ENCODE peak calls at places on chromosomes 12 and 14, in four cellular contexts. One of them, this sample, is unnamed.

GRCh38 chr12:11827096-11827841 is 177.8 kb downstream of the ETV6 start:
- DNase-seq in transverse colon: no peak
- DNase-seq in endothelial cell of umbilical vein: no peak
- DNase-seq in mammary epithelial cell: no peak
- DNase-seq in this sample: no peak

GRCh38 chr12:22467190-22467589 is 77.2 kb downstream of the C2CD5 start:
- DNase-seq in transverse colon: no peak
- DNase-seq in endothelial cell of umbilical vein: no peak
- DNase-seq in mammary epithelial cell: no peak
- DNase-seq in this sample: no peak

GRCh38 chr14:21734457-21735074 is 60.9 kb upstream of the OR4E1 start:
- DNase-seq in transverse colon: no peak
- DNase-seq in endothelial cell of umbilical vein: peak; percentile 56
- DNase-seq in mammary epithelial cell: peak; percentile 34
- DNase-seq in this sample: no peak

GRCh38 chr12:76113800-76114757 is 29.6 kb upstream of the NAP1L1 start:
- DNase-seq in transverse colon: no peak
- DNase-seq in endothelial cell of umbilical vein: no peak
- DNase-seq in mammary epithelial cell: no peak
- DNase-seq in this sample: no peak

GRCh38 chr12:125191361-125192087 is 126.3 kb downstream of the AACS start:
- DNase-seq in transverse colon: no peak
- DNase-seq in endothelial cell of umbilical vein: no peak
- DNase-seq in mammary epithelial cell: no peak
- DNase-seq in this sample: no peak

GRCh38 chr12:6700646-6701051 is at the start of gene PIANP:
- DNase-seq in transverse colon: peak; percentile 48
- DNase-seq in endothelial cell of umbilical vein: no peak
- DNase-seq in mammary epithelial cell: no peak
- DNase-seq in this sample: peak; percentile 77

GRCh38 chr12:78880078-78880477 is 15.5 kb downstream of the SYT1 start:
- DNase-seq in transverse colon: no peak
- DNase-seq in endothelial cell of umbilical vein: peak; percentile 28
- DNase-seq in mammary epithelial cell: no peak
- DNase-seq in this sample: no peak

GRCh38 chr14:68576031-68576430 is 216.8 kb downstream of the ZFP36L1 start:
- DNase-seq in transverse colon: no peak
- DNase-seq in endothelial cell of umbilical vein: peak; percentile 59
- DNase-seq in mammary epithelial cell: no peak
- DNase-seq in this sample: no peak

GRCh38 chr12:1681493-1681807 is 9.4 kb upstream of the ADIPOR2 start:
- DNase-seq in transverse colon: no peak
- DNase-seq in endothelial cell of umbilical vein: no peak
- DNase-seq in mammary epithelial cell: no peak
- DNase-seq in this sample: no peak

GRCh38 chr12:66279127-66279712 is 23.1 kb upstream of the HELB start:
- DNase-seq in transverse colon: no peak
- DNase-seq in endothelial cell of umbilical vein: peak; percentile 48
- DNase-seq in mammary epithelial cell: no peak
- DNase-seq in this sample: peak; percentile 30

GRCh38 chr12:31574803-31575573 is 15.9 kb downstream of the DENND5B start:
- DNase-seq in transverse colon: no peak
- DNase-seq in endothelial cell of umbilical vein: peak; percentile 90
- DNase-seq in mammary epithelial cell: no peak
- DNase-seq in this sample: no peak

GRCh38 chr14:58414845-58415244 is 12.5 kb downstream of the TIMM9 start:
- DNase-seq in transverse colon: no peak
- DNase-seq in endothelial cell of umbilical vein: no peak
- DNase-seq in mammary epithelial cell: no peak
- DNase-seq in this sample: no peak

GRCh38 chr12:110345176-110345651 is 58.3 kb downstream of the ANAPC7 start:
- DNase-seq in transverse colon: peak; percentile 46
- DNase-seq in endothelial cell of umbilical vein: no peak
- DNase-seq in mammary epithelial cell: peak; percentile 99
- DNase-seq in this sample: peak; percentile 22

GRCh38 chr14:104101651-104102281 is 16.3 kb downstream of the ASPG start:
- DNase-seq in transverse colon: peak; percentile 13
- DNase-seq in endothelial cell of umbilical vein: no peak
- DNase-seq in mammary epithelial cell: no peak
- DNase-seq in this sample: no peak

GRCh38 chr12:2613674-2614073 is 181.1 kb upstream of the FKBP4 start:
- DNase-seq in transverse colon: no peak
- DNase-seq in endothelial cell of umbilical vein: peak; percentile 3
- DNase-seq in mammary epithelial cell: peak; percentile 94
- DNase-seq in this sample: no peak

GRCh38 chr12:124005736-124006581 is 32.9 kb downstream of the ZNF664 start:
- DNase-seq in transverse colon: no peak
- DNase-seq in endothelial cell of umbilical vein: no peak
- DNase-seq in mammary epithelial cell: no peak
- DNase-seq in this sample: no peak

GRCh38 chr12:76193961-76194360 is 109.5 kb upstream of the NAP1L1 start:
- DNase-seq in transverse colon: no peak
- DNase-seq in endothelial cell of umbilical vein: no peak
- DNase-seq in mammary epithelial cell: no peak
- DNase-seq in this sample: peak; percentile 24

GRCh38 chr12:105369014-105369413 is 38.5 kb downstream of the C12orf75 start:
- DNase-seq in transverse colon: no peak
- DNase-seq in endothelial cell of umbilical vein: no peak
- DNase-seq in mammary epithelial cell: peak; percentile 45
- DNase-seq in this sample: no peak

GRCh38 chr14:23984891-23985607 is 3.7 kb upstream of the DHRS4L2 start:
- DNase-seq in transverse colon: no peak
- DNase-seq in endothelial cell of umbilical vein: no peak
- DNase-seq in mammary epithelial cell: peak; percentile 70
- DNase-seq in this sample: peak; percentile 37

GRCh38 chr14:89965839-89966238 is 10.1 kb downstream of the TDP1 start:
- DNase-seq in transverse colon: no peak
- DNase-seq in endothelial cell of umbilical vein: no peak
- DNase-seq in mammary epithelial cell: no peak
- DNase-seq in this sample: no peak

GRCh38 chr12:125081427-125081826 is 16.2 kb downstream of the AACS start:
- DNase-seq in transverse colon: no peak
- DNase-seq in endothelial cell of umbilical vein: no peak
- DNase-seq in mammary epithelial cell: no peak
- DNase-seq in this sample: no peak

GRCh38 chr12:29113101-29113500 is 36.0 kb upstream of the FAR2 start:
- DNase-seq in transverse colon: no peak
- DNase-seq in endothelial cell of umbilical vein: no peak
- DNase-seq in mammary epithelial cell: peak; percentile 89
- DNase-seq in this sample: no peak

GRCh38 chr12:46490635-46491034 is 118.1 kb upstream of the SLC38A2 start:
- DNase-seq in transverse colon: no peak
- DNase-seq in endothelial cell of umbilical vein: peak; percentile 20
- DNase-seq in mammary epithelial cell: no peak
- DNase-seq in this sample: no peak

GRCh38 chr12:105679982-105680381 is 349.5 kb downstream of the C12orf75 start:
- DNase-seq in transverse colon: no peak
- DNase-seq in endothelial cell of umbilical vein: no peak
- DNase-seq in mammary epithelial cell: no peak
- DNase-seq in this sample: no peak

GRCh38 chr14:89249296-89249565 is 167.8 kb downstream of the FOXN3 start:
- DNase-seq in transverse colon: no peak
- DNase-seq in endothelial cell of umbilical vein: no peak
- DNase-seq in mammary epithelial cell: peak; percentile 81
- DNase-seq in this sample: no peak

GRCh38 chr12:28937196-28937595 is 211.9 kb upstream of the FAR2 start:
- DNase-seq in transverse colon: no peak
- DNase-seq in endothelial cell of umbilical vein: peak; percentile 35
- DNase-seq in mammary epithelial cell: peak; percentile 66
- DNase-seq in this sample: no peak

GRCh38 chr12:109727746-109728726 is 14.4 kb downstream of the FAM222A start:
- DNase-seq in transverse colon: no peak
- DNase-seq in endothelial cell of umbilical vein: no peak
- DNase-seq in mammary epithelial cell: no peak
- DNase-seq in this sample: peak; percentile 23

GRCh38 chr12:72074956-72075355 is 136.3 kb downstream of the TPH2 start:
- DNase-seq in transverse colon: no peak
- DNase-seq in endothelial cell of umbilical vein: no peak
- DNase-seq in mammary epithelial cell: no peak
- DNase-seq in this sample: no peak

GRCh38 chr12:109875572-109876131 is 4.7 kb downstream of the GLTP start:
- DNase-seq in transverse colon: peak; percentile 82
- DNase-seq in endothelial cell of umbilical vein: no peak
- DNase-seq in mammary epithelial cell: peak; percentile 56
- DNase-seq in this sample: peak; percentile 65

GRCh38 chr12:2070440-2071045 is 17.8 kb downstream of the CACNA1C start:
- DNase-seq in transverse colon: no peak
- DNase-seq in endothelial cell of umbilical vein: no peak
- DNase-seq in mammary epithelial cell: no peak
- DNase-seq in this sample: no peak

GRCh38 chr12:46154221-46154975 is 114.4 kb downstream of the SLC38A1 start:
- DNase-seq in transverse colon: no peak
- DNase-seq in endothelial cell of umbilical vein: peak; percentile 71
- DNase-seq in mammary epithelial cell: peak; percentile 65
- DNase-seq in this sample: no peak

GRCh38 chr12:1797011-1797901 is 23.1 kb upstream of the LRTM2 start:
- DNase-seq in transverse colon: peak; percentile 78
- DNase-seq in endothelial cell of umbilical vein: no peak
- DNase-seq in mammary epithelial cell: no peak
- DNase-seq in this sample: no peak

GRCh38 chr12:3207858-3208257 is 130.7 kb downstream of the TSPAN9 start:
- DNase-seq in transverse colon: no peak
- DNase-seq in endothelial cell of umbilical vein: no peak
- DNase-seq in mammary epithelial cell: no peak
- DNase-seq in this sample: no peak

GRCh38 chr14:65187421-65188049 is 85.2 kb upstream of the MAX start:
- DNase-seq in transverse colon: no peak
- DNase-seq in endothelial cell of umbilical vein: no peak
- DNase-seq in mammary epithelial cell: no peak
- DNase-seq in this sample: no peak

GRCh38 chr14:74505831-74506230 is 12.3 kb downstream of the ISCA2 start:
- DNase-seq in transverse colon: no peak
- DNase-seq in endothelial cell of umbilical vein: no peak
- DNase-seq in mammary epithelial cell: no peak
- DNase-seq in this sample: no peak

GRCh38 chr14:89276424-89276975 is 140.5 kb downstream of the FOXN3 start:
- DNase-seq in transverse colon: peak; percentile 33
- DNase-seq in endothelial cell of umbilical vein: no peak
- DNase-seq in mammary epithelial cell: peak; percentile 42
- DNase-seq in this sample: no peak

GRCh38 chr12:107509421-107509820 is 176.2 kb upstream of the PWP1 start:
- DNase-seq in transverse colon: no peak
- DNase-seq in endothelial cell of umbilical vein: no peak
- DNase-seq in mammary epithelial cell: no peak
- DNase-seq in this sample: no peak

GRCh38 chr12:130514149-130514551 is 176.5 kb downstream of the PIWIL1 start:
- DNase-seq in transverse colon: no peak
- DNase-seq in endothelial cell of umbilical vein: no peak
- DNase-seq in mammary epithelial cell: no peak
- DNase-seq in this sample: no peak

GRCh38 chr12:122148657-122149056 is 25.4 kb downstream of the IL31 start:
- DNase-seq in transverse colon: no peak
- DNase-seq in endothelial cell of umbilical vein: no peak
- DNase-seq in mammary epithelial cell: no peak
- DNase-seq in this sample: no peak

GRCh38 chr14:94770815-94771190 is 890 bp upstream of the GSC start:
- DNase-seq in transverse colon: no peak
- DNase-seq in endothelial cell of umbilical vein: no peak
- DNase-seq in mammary epithelial cell: no peak
- DNase-seq in this sample: no peak
- H3K4me3 ChIP-seq in transverse colon: no peak overlapping the region
- H3K4me3 ChIP-seq in endothelial cell of umbilical vein: no peak overlapping the region
- H3K4me3 ChIP-seq in mammary epithelial cell: no peak overlapping the region
- H3K4me3 ChIP-seq in this sample: no peak overlapping the region

DNA sequence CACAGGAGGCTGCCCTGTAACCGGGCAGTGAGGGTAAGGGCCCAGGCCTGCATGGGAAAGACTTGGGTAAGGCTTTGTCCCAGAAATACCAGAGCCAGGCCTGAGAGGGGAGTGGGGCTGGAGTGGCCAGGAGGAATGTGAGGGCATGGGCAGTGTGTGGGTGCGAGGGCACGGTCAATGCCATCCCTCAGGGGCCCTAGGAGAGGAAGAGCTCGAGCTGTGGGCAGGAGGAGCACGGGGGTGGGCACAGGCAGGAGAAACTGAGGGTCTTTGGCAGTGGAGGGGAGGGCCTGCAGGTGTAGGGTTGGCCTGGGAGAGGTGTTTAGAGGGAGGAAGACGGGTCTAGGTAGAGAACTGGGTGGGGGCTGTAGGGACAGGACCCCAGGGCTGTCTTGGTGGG is 381.6 kb downstream of the TMEM121 start:
- DNase-seq in transverse colon: no peak
- DNase-seq in endothelial cell of umbilical vein: no peak
- DNase-seq in mammary epithelial cell: no peak
- DNase-seq in this sample: no peak
- H3K9me3 ChIP-seq in transverse colon: no peaks in the 10 kb centered on the region
- H3K9me3 ChIP-seq in endothelial cell of umbilical vein: no peaks in the 10 kb centered on the region
- H3K9me3 ChIP-seq in mammary epithelial cell: peaks cover 20% of the 10 kb centered on the region
- H3K9me3 ChIP-seq in this sample: no peaks in the 10 kb centered on the region

DNA sequence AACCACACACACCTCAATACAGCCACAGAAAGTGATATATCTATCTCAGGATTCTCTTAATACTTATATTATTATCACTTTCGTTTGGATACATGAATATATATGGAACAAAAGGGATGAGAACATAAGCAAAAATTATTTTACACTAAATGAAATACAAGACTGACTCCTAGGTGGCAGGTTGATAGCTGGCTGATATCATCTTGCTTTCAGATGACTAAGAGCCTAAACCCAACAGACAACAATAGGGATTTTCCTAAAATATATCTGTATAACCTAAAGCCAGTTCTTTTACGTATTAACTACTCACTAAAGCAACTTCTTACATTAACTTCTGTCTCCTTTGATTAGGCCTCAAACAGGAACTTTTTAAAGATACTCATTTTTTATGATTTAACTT is 65.1 kb downstream of the BAZ1A start:
- DNase-seq in transverse colon: no peak
- DNase-seq in endothelial cell of umbilical vein: no peak
- DNase-seq in mammary epithelial cell: no peak
- DNase-seq in this sample: no peak
- TF ChIP-seq CTCF in transverse colon: no peak
- TF ChIP-seq CTCF in endothelial cell of umbilical vein: no peak
- TF ChIP-seq CTCF in mammary epithelial cell: no peak
- TF ChIP-seq CTCF in this sample: no peak

GRCh38 chr12:108511633-108512540 is 3.2 kb upstream of the FICD start:
- DNase-seq in transverse colon: peak; percentile 75
- DNase-seq in endothelial cell of umbilical vein: peak; percentile 66
- DNase-seq in mammary epithelial cell: peak; percentile 50
- DNase-seq in this sample: peak; percentile 66
- H3K4me3 ChIP-seq in transverse colon: no peak overlapping the region
- H3K4me3 ChIP-seq in endothelial cell of umbilical vein: no peak overlapping the region
- H3K4me3 ChIP-seq in mammary epithelial cell: no peak overlapping the region
- H3K4me3 ChIP-seq in this sample: no peak overlapping the region

DNA sequence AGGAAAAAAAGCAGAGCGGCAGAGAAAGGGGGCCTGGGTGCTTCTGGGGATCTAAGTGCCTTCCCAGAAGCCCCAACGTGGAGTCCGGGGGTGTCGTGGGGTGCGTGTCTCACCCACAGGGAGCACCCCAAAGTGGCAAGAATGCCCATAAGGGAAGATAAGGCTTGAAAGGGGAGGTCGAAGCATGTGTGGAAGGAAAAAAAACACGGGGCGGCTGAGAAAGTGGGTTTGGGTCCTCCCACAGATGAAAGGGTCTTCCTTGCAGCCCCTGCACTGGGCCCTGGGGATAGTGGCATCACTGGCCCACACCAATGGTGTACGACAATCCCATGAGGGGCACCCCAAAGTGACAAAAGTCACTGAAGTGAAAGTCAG is 275.5 kb downstream of the ALG10 start:
- DNase-seq in transverse colon: no peak
- DNase-seq in endothelial cell of umbilical vein: no peak
- DNase-seq in mammary epithelial cell: no peak
- DNase-seq in this sample: peak; percentile 17
- H3K9me3 ChIP-seq in transverse colon: peaks cover 4% of the 10 kb centered on the region
- H3K9me3 ChIP-seq in endothelial cell of umbilical vein: peaks cover 2% of the 10 kb centered on the region
- H3K9me3 ChIP-seq in mammary epithelial cell: peaks cover 83% of the 10 kb centered on the region
- H3K9me3 ChIP-seq in this sample: peaks cover 41% of the 10 kb centered on the region